ENCODE peak calls at places on chromosomes 16 and 17, in four cellular contexts. W, I, Q and U are unnamed samples.

GRCh38 chr17:50028207-50029120 is 27.4 kb upstream of the ITGA3 start:
- DNase-seq in W (no peak), Q (no peak), I (peak), U (no peak)

GRCh38 chr16:72939247-72939646 is 108.7 kb downstream of the ZFHX3 start:
- DNase-seq in W (no peak), I (no peak), Q (no peak), U (no peak)

GRCh38 chr17:40517981-40518380 is 16.6 kb upstream of the TNS4 start:
- DNase-seq in I (no peak), W (no peak), Q (no peak), U (no peak)

GRCh38 chr16:47110939-47111338 is 32.8 kb downstream of the NETO2 start:
- DNase-seq in I (peak), Q (no peak), W (peak), U (peak)

GRCh38 chr17:36949461-36949927 is 740 bp downstream of the AATF start:
- DNase-seq in Q (no peak), W (no peak), I (no peak), U (peak)

GRCh38 chr17:37359682-37360188 is 16.1 kb upstream of the C17orf78 start:
- DNase-seq in I (no peak), W (no peak), Q (no peak), U (no peak)

GRCh38 chr17:64707077-64707591 is 45.0 kb upstream of the SMURF2 start:
- DNase-seq in Q (no peak), W (no peak), I (peak), U (peak)

GRCh38 chr17:69819316-69820087 is 255.5 kb upstream of the KCNJ16 start:
- DNase-seq in I (no peak), W (no peak), Q (no peak), U (no peak)

GRCh38 chr17:72372185-72372584 is 251.4 kb downstream of the SOX9 start:
- DNase-seq in I (no peak), W (no peak), Q (no peak), U (no peak)

GRCh38 chr16:660459-661183 is 7.3 kb upstream of the RHOT2 start:
- DNase-seq in W (peak), Q (peak), I (peak), U (no peak)

GRCh38 chr16:2424061-2425007 is 4.9 kb upstream of the CCNF start:
- DNase-seq in I (no peak), W (no peak), Q (no peak), U (no peak)

GRCh38 chr16:2415085-2415484 is 14.2 kb upstream of the CCNF start:
- DNase-seq in I (no peak), W (no peak), Q (no peak), U (no peak)

GRCh38 chr16:2422123-2422867 is 7.0 kb upstream of the CCNF start:
- DNase-seq in W (no peak), Q (no peak), I (no peak), U (no peak)

GRCh38 chr16:2425008-2425518 is 4.2 kb upstream of the CCNF start:
- DNase-seq in I (no peak), W (no peak), Q (no peak), U (no peak)

GRCh38 chr16:2420035-2420434 is 9.2 kb upstream of the CCNF start:
- DNase-seq in Q (no peak), W (no peak), I (no peak), U (no peak)
- TF ChIP-seq NFIC in Q (no peak), W (no peak), I (no peak), U (no peak)

DNA sequence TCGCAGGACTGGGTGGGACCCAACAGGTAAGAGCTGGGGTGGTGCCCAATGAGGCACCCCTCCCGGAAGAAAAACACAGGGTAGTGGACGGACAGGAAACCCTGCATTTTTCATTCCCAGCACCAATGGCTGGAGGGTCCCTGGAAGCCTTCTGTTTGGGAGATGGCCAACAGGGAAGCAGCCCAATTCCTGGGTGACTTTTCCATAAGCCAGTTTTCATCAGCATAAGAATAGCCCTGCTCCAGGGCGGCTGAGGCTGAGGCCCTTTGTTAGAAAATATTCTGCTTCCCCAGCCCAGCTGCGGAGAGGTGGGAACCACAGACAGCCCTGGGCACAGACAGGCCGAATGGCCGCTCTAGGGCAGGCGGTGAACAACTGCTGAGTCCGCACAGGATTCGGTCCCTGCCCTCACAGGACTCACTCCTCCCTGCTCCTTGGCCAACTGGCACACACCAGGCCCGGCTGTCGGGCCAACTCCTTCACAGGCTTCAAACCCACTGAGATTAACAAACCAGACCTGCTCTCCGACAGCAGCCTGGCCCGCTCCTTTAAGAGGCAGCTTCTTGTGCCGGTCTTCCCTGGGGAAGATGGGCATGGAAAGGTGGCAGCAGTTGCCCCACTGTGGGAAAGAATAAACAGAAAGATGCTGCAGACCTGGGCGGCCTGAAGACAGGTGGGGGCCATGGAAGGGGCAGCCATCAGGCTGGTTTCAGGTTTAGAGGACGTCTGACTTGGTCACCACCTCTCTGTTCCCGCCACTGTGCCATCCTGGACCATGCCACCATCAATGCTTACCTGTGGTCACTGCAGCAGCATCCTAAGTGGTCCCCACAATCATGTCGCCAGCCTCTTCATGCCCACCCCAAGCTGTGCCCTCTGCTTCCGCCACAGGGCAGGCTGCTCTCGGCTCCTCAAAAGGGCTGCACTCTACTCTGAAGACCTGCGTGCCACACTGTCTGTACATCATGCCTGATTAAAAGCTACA is 10.1 kb downstream of the SMIM5 start:
- DNase-seq in Q (no peak), I (no peak), W (no peak), U (no peak)
- TF ChIP-seq NFIC in Q (no peak), I (no peak), W (no peak), U (no peak)

GRCh38 chr17:57636274-57636673 is 108.8 kb downstream of the CCDC182 start:
- DNase-seq in W (no peak), Q (no peak), I (no peak), U (no peak)
- TF ChIP-seq NFIC in W (no peak), Q (no peak), I (no peak), U (no peak)

GRCh38 chr16:57123216-57123968 is 31.0 kb downstream of the CPNE2 start:
- DNase-seq in I (no peak), W (peak), Q (no peak), U (no peak)
- TF ChIP-seq NFIC in I (no peak), W (peak), Q (no peak), U (no peak)

GRCh38 chr16:52393448-52393847 is 153.5 kb downstream of the TOX3 start:
- DNase-seq in W (no peak), Q (no peak), I (no peak), U (no peak)
- TF ChIP-seq NFIC in W (no peak), Q (no peak), I (no peak), U (no peak)

GRCh38 chr16:56814537-56815432 is 50.2 kb upstream of the SLC12A3 start:
- DNase-seq in I (no peak), Q (no peak), W (no peak), U (peak)
- TF ChIP-seq NFIC in I (no peak), Q (no peak), W (no peak), U (peak)

GRCh38 chr16:3143598-3144330 is 8.9 kb downstream of the ZNF213 start:
- DNase-seq in W (no peak), Q (no peak), I (peak), U (no peak)
- TF ChIP-seq NFIC in W (no peak), Q (no peak), I (no peak), U (no peak)

GRCh38 chr17:62134397-62134796 is 69.3 kb upstream of the MED13 start:
- DNase-seq in Q (no peak), I (no peak), W (no peak), U (no peak)
- TF ChIP-seq NFIC in Q (no peak), I (peak), W (no peak), U (no peak)